ENCODE peak calls at places on chromosomes 4 and X, in seven cellular contexts. E, W, P, Z, Q, K and Y are unnamed samples.

GRCh38 chrX:55132416-55132815 is 43.6 kb downstream of the PAGE2 start:
- DNase-seq in P (no peak), K (no peak), Q (no peak), Z (no peak), E (no peak), W (no peak), Y (no peak)

GRCh38 chr4:43855283-43855682 is 593.3 kb downstream of the KCTD8 start:
- DNase-seq in P (no peak), Q (no peak), W (no peak), E (no peak), K (no peak), Z (no peak), Y (no peak)

GRCh38 chr4:13866881-13867280 is 239.4 kb upstream of the BOD1L1 start:
- DNase-seq in K (no peak), P (no peak), W (no peak), E (no peak), Z (no peak), Q (no peak), Y (no peak)

GRCh38 chr4:151610229-151610628 is 150.6 kb downstream of the GATB start:
- DNase-seq in Q (no peak), Z (no peak), E (no peak), W (no peak), K (no peak), P (no peak), Y (no peak)

GRCh38 chrX:120457766-120458180 is 11.3 kb downstream of the LAMP2 start:
- DNase-seq in K (no peak), E (no peak), Q (peak; percentile 43), P (peak; percentile 59), Z (no peak), W (no peak), Y (no peak)

GRCh38 chr4:20890752-20891151 is 190.5 kb downstream of the PACRGL start:
- DNase-seq in Z (no peak), K (no peak), W (no peak), P (peak; percentile 1), E (no peak), Q (no peak), Y (no peak)

GRCh38 chrX:53086464-53086863 is 4.3 kb downstream of the TSPYL2 start:
- DNase-seq in E (peak; percentile 66), W (no peak), P (no peak), Q (no peak), Z (peak; percentile 68), K (peak; percentile 92), Y (no peak)

GRCh38 chr4:118729287-118730286 is 44.4 kb downstream of the METTL14 start:
- DNase-seq in W (no peak), K (no peak), E (no peak), Z (no peak), Q (peak; percentile 78), P (peak; percentile 86), Y (no peak)

GRCh38 chr4:107624024-107624423 is 96.0 kb downstream of the PAPSS1 start:
- DNase-seq in K (no peak), W (no peak), P (no peak), Q (no peak), Z (no peak), E (no peak), Y (no peak)

GRCh38 chrX:14616876-14617275 is 87.5 kb downstream of the GLRA2 start:
- DNase-seq in W (no peak), E (no peak), P (peak; percentile 41), Z (no peak), K (no peak), Q (peak; percentile 3), Y (no peak)

GRCh38 chr4:181685911-181686310 is 557.3 kb upstream of the TENM3 start:
- DNase-seq in W (no peak), Q (peak; percentile 91), Z (no peak), P (peak; percentile 51), E (no peak), K (no peak), Y (no peak)

GRCh38 chr4:100483796-100484195 is 34.0 kb downstream of the EMCN start:
- DNase-seq in Q (no peak), W (no peak), Z (no peak), E (no peak), K (no peak), P (no peak), Y (no peak)

GRCh38 chr4:95410387-95411005 is 138.3 kb downstream of the UNC5C start:
- DNase-seq in P (no peak), W (no peak), Z (no peak), K (no peak), Q (no peak), E (no peak), Y (no peak)

GRCh38 chr4:69742596-69742995 is 17.8 kb downstream of the SULT1B1 start:
- DNase-seq in K (no peak), W (no peak), P (no peak), Z (no peak), Q (no peak), E (no peak), Y (no peak)

GRCh38 chr4:28709821-28710330 is 1849.2 kb downstream of the STIM2 start:
- DNase-seq in Q (peak; percentile 7), P (peak; percentile 12), K (no peak), E (no peak), W (no peak), Z (no peak), Y (no peak)

DNA sequence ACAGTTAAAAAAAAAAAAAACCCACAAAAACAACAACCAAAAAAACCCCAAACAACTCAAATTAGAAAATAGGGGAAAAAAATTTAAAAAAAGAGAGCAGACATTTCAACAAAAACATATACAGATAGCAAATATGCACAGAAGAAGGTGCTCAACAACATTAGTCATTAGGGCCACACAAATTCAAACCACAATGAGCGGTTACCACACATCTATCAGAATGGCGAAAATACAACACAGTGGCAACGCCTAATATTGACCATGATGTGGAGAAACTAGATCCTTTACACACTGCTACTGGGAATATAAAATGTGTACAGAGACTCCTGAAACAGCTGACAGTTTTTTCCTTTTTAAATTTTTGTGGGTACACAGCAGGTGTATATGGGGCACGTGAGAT is 19.4 kb downstream of the LYAR start:
- DNase-seq in Q (peak; percentile 14), Z (no peak), P (no peak), W (no peak), E (no peak), K (no peak), Y (no peak)
- H3K27ac ChIP-seq in Q (peak overlapping the region; percentile 76), Z (no peak overlapping the region), P (no peak overlapping the region), W (no peak overlapping the region), E (no peak overlapping the region), K (no peak overlapping the region), Y (peak overlapping the region; percentile 56)

DNA sequence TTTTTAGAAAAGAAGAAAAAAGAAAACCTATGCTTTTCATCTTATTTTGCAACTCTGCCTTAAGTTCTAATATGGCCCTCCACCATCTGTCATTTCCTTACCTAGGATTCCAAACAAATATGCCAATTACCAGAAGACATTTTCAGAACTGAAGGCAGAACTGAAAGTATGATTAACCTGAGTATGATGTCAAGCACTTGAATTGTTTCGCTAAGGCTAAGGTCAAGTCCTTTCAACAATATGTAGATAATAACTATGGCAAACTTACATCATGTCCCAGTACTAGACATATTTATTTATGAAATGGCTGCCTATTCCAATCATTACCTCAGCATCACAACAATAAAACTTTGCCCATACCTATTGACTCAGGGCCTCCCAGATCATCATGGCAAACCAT is 91.0 kb downstream of the OR13H1 start:
- DNase-seq in K (no peak), Z (no peak), E (no peak), W (no peak), Q (no peak), P (no peak), Y (no peak)
- H3K4me3 ChIP-seq in K (no peak overlapping the region), Z (no peak overlapping the region), E (no peak overlapping the region), W (no peak overlapping the region), Q (no peak overlapping the region), P (no peak overlapping the region), Y (no peak overlapping the region)

GRCh38 chr4:110184791-110185155 is 13.6 kb downstream of the ELOVL6 start:
- DNase-seq in Q (no peak), P (no peak), W (no peak), K (no peak), Z (no peak), E (no peak), Y (no peak)
- H3K27ac ChIP-seq in Q (no peak overlapping the region), P (peak overlapping the region; percentile 49), W (no peak overlapping the region), K (no peak overlapping the region), Z (no peak overlapping the region), E (no peak overlapping the region), Y (peak overlapping the region; percentile 26)

DNA sequence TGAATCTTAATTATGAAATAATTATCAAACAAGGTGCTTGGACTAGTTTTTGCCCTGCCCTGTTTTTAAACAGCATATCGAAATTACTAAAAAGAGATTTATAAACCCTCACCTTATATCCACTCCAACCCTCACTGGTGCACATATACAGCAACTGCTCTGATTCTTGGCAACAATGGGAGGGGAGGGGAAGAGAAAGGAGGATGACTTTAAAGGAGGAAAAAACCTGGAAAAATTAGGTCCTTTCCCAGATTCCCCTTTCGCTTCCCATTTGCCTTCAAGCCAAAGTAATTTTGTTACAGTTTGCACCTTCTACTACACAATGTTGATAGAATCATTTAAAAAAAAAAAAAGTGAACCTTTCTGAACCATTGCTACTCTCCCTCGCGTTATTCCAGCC is 745 bp upstream of the MAB21L2 start:
- DNase-seq in Q (no peak), Z (no peak), W (no peak), P (no peak), E (no peak), K (no peak), Y (no peak)
- H3K4me3 ChIP-seq in Q (peak overlapping the region; percentile 9), Z (peak overlapping the region; percentile 67), W (no peak overlapping the region), P (no peak overlapping the region), E (no peak overlapping the region), K (peak overlapping the region; percentile 83), Y (no peak overlapping the region)

GRCh38 chr4:153223935-153224334 is 19.7 kb downstream of the TRIM2 start:
- DNase-seq in K (no peak), E (no peak), Z (no peak), Q (no peak), W (no peak), P (peak; percentile 32), Y (no peak)
- H3K27ac ChIP-seq in K (peak overlapping the region; percentile 95), E (no peak overlapping the region), Z (peak overlapping the region; percentile 96), Q (no peak overlapping the region), W (peak overlapping the region; percentile 91), P (no peak overlapping the region), Y (peak overlapping the region; percentile 80)

DNA sequence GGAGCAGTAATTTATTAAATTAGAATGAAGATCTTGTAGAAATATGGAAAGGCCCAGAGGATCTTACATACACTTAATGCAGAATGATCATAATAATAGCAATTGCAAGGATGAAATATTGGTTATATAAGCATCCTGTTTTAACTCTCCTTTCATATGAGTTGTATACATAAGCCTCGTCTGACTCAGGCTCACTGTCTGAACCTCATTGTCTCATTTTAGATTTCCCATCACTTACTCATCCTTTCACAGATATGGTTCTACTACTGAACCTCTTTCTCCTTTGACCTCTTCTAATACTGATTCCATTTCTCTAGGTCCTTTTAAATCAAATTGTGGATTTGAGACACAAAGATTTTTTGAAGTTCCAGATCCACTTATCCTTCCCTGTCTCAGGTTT is 277.3 kb upstream of the TRPC5 start:
- DNase-seq in P (peak; percentile 5), Z (no peak), E (no peak), Q (no peak), W (no peak), K (no peak), Y (no peak)
- H3K4me3 ChIP-seq in P (no peak overlapping the region), Z (no peak overlapping the region), E (no peak overlapping the region), Q (no peak overlapping the region), W (no peak overlapping the region), K (no peak overlapping the region), Y (no peak overlapping the region)

DNA sequence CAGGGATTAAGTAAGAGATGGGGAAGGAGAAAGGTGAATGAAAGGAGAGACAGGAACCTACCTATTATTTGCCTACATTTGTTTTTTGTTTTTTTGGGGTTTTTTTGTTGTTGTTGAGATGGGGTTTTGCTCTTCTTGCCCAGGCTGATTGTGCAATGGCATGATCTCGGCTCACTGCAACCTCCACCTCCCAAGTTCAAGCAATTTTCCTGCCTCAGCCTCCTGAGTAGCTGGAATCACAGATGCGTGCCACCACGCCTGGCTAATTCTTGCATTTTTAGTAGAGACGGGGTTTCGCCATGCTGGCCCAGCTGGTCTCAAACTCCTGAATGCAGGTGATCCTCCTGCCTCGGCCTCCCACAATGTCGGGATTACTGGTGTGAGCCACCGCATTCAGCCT is 57.9 kb downstream of the BCOR start:
- DNase-seq in K (no peak), Q (no peak), P (no peak), W (no peak), Z (no peak), E (no peak), Y (no peak)
- H3K27ac ChIP-seq in K (no peak overlapping the region), Q (no peak overlapping the region), P (no peak overlapping the region), W (no peak overlapping the region), Z (no peak overlapping the region), E (no peak overlapping the region), Y (no peak overlapping the region)